ENCODE peak calls at places on chromosomes 2 and 18, in five cellular contexts. S is prostate gland, X is stomach, R is transverse colon, I is testis. U is an unnamed sample.

GRCh38 chr18:36608107-36608506 is 220.7 kb downstream of the TPGS2 start:
- DNase-seq in S (no peak), X (no peak), R (no peak), I (no peak), U (no peak)

GRCh38 chr2:114001936-114002335 is 112.0 kb downstream of the ACTR3 start:
- DNase-seq in S (no peak), X (no peak), R (no peak), I (no peak), U (no peak)

GRCh38 chr2:197125000-197125399 is 185.6 kb downstream of the ANKRD44 start:
- DNase-seq in S (no peak), X (no peak), R (no peak), I (no peak), U (no peak)

GRCh38 chr2:22189893-22190292 is 1066.1 kb downstream of the TDRD15 start:
- DNase-seq in S (no peak), X (no peak), R (no peak), I (no peak), U (no peak)

GRCh38 chr2:206245178-206245778 is 29.2 kb upstream of the ZDBF2 start:
- DNase-seq in S (no peak), X (no peak), R (no peak), I (no peak), U (no peak)

GRCh38 chr18:11518788-11519685 is 90.4 kb upstream of the SLC35G4 start:
- DNase-seq in S (peak; percentile 18), X (no peak), R (peak; percentile 11), I (peak; percentile 74), U (peak; percentile 73)

GRCh38 chr2:172113617-172114016 is 10.9 kb upstream of the DLX2 start:
- DNase-seq in S (no peak), X (no peak), R (no peak), I (no peak), U (peak; percentile 43)

GRCh38 chr2:132815522-132815921 is 145.5 kb upstream of the LYPD1 start:
- DNase-seq in S (no peak), X (no peak), R (no peak), I (no peak), U (no peak)

GRCh38 chr2:209771474-209772292 is at the start of gene UNC80:
- DNase-seq in S (peak; percentile 66), X (peak; percentile 62), R (peak; percentile 10), I (peak; percentile 89), U (peak; percentile 34)

GRCh38 chr2:179837408-179837807 is 24.0 kb downstream of the ZNF385B start:
- DNase-seq in S (no peak), X (no peak), R (no peak), I (no peak), U (no peak)

GRCh38 chr2:102826904-102827303 is 65.1 kb downstream of the TMEM182 start:
- DNase-seq in S (peak; percentile 28), X (peak; percentile 31), R (no peak), I (peak; percentile 20), U (no peak)

GRCh38 chr2:202610367-202610766 is 24.4 kb upstream of the FAM117B start:
- DNase-seq in S (no peak), X (no peak), R (no peak), I (no peak), U (no peak)

GRCh38 chr2:120373424-120373823 is 27.5 kb downstream of the INHBB start:
- DNase-seq in S (no peak), X (no peak), R (no peak), I (no peak), U (no peak)

GRCh38 chr2:47904903-47905453 is 1.3 kb downstream of the FBXO11 start:
- DNase-seq in S (peak; percentile 23), X (peak; percentile 26), R (peak; percentile 44), I (peak; percentile 58), U (peak; percentile 73)

GRCh38 chr2:16653083-16653375 is 12.6 kb downstream of the CYRIA start:
- DNase-seq in S (no peak), X (no peak), R (no peak), I (peak; percentile 43), U (no peak)

GRCh38 chr2:176421291-176422050 is 152.2 kb downstream of the MTX2 start:
- DNase-seq in S (no peak), X (no peak), R (no peak), I (no peak), U (no peak)

GRCh38 chr2:149972039-149972438 is 384.5 kb upstream of the MMADHC start:
- DNase-seq in S (no peak), X (no peak), R (no peak), I (no peak), U (no peak)

GRCh38 chr2:108935231-108935863 is 53.7 kb downstream of the EDAR start:
- DNase-seq in S (no peak), X (no peak), R (no peak), I (peak; percentile 27), U (no peak)

GRCh38 chr2:102241616-102242260 is 54.9 kb downstream of the IL1RL2 start:
- DNase-seq in S (no peak), X (no peak), R (no peak), I (no peak), U (no peak)

GRCh38 chr18:28834889-28835288 is 658.0 kb upstream of the CDH2 start:
- DNase-seq in S (no peak), X (no peak), R (no peak), I (no peak), U (no peak)

GRCh38 chr2:231680992-231681852 is 27.1 kb upstream of the PTMA start:
- DNase-seq in S (peak; percentile 70), X (peak; percentile 84), R (peak; percentile 82), I (peak; percentile 77), U (no peak)

GRCh38 chr2:37781028-37781427 is 109.6 kb upstream of the CDC42EP3 start:
- DNase-seq in S (no peak), X (no peak), R (no peak), I (no peak), U (no peak)

GRCh38 chr2:20634430-20635095 is 16.3 kb downstream of the HS1BP3 start:
- DNase-seq in S (no peak), X (no peak), R (no peak), I (no peak), U (peak; percentile 8)

GRCh38 chr2:235637906-235638305 is 144.1 kb downstream of the AGAP1 start:
- DNase-seq in S (no peak), X (no peak), R (peak; percentile 17), I (no peak), U (peak; percentile 59)

GRCh38 chr2:41803361-41803760 is 244.5 kb upstream of the PKDCC start:
- DNase-seq in S (no peak), X (no peak), R (no peak), I (no peak), U (no peak)

GRCh38 chr2:173347305-173348168 is 7.1 kb upstream of the CDCA7 start:
- DNase-seq in S (no peak), X (no peak), R (no peak), I (no peak), U (no peak)

GRCh38 chr2:240287011-240287410 is 146.6 kb upstream of the OTOS start:
- DNase-seq in S (no peak), X (no peak), R (no peak), I (no peak), U (no peak)

GRCh38 chr2:9769171-9770005 is 73.9 kb upstream of the TAF1B start:
- DNase-seq in S (no peak), X (no peak), R (no peak), I (no peak), U (no peak)

GRCh38 chr18:59385191-59385590 is 26.1 kb upstream of the LMAN1 start:
- DNase-seq in S (no peak), X (no peak), R (no peak), I (no peak), U (peak; percentile 19)

GRCh38 chr2:222294996-222295367 is 3.8 kb downstream of the PAX3 start:
- DNase-seq in S (no peak), X (no peak), R (no peak), I (no peak), U (no peak)

DNA sequence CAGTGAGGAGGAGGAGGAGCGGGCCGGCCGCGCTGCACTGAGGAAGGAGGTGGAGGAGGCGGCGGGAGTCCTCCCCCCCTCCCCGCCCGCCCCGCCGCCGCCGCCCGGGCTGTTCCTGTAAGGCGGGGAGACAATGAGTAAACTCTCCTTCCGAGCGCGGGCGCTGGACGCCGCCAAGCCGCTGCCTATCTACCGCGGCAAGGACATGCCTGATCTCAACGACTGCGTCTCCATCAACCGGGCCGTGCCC is 259 bp downstream of the EPC2 start:
- DNase-seq in S (no peak), X (no peak), R (no peak), I (no peak), U (no peak)
- TF ChIP-seq POLR2A in S (no peak), X (no peak), R (no peak), I (no peak), U (no peak)

GRCh38 chr2:216116418-216116817 is 7.3 kb downstream of the XRCC5 start:
- DNase-seq in S (no peak), X (no peak), R (no peak), I (no peak), U (no peak)
- TF ChIP-seq POLR2A in S (no peak), X (no peak), R (no peak), I (no peak), U (no peak)

GRCh38 chr2:65130440-65131175 is 702 bp upstream of the RAB1A start:
- DNase-seq in S (peak; percentile 9), X (no peak), R (no peak), I (no peak), U (no peak)
- TF ChIP-seq POLR2A in S (no peak), X (no peak), R (no peak), I (no peak), U (no peak)

DNA sequence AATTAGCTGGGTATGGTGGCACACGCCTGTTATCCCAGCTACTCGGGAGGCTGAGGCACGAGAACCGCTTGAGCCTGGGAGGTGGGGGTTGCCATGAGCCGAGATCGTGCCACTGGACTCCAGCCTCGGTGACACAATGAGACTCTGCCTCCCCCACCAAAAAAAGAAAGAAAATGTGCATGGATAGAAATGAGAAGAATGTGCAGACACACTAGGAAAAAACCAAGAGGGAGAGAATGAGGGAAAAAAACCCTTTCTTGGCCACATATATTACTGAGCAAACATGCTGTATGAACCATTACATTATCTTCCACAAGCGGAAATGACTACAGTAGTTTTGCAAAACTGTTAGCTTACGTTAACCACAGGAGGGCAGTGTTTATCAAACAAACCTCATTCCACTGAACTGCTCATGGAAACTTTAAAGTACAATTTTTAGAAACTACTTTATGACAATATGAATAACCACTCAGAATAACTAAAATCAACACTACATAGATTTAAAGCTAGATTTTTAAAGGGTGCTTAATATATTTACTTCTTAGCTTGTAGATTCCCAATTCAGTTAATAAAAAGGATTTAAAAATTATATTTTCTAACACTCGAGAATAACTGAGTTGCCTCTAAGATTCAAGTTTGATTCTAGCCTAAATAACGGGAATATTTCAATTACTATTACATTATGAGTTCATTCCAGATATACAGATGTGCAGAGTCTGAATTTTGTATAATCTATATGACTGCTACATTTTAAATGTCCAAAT is 26.4 kb downstream of the ASXL2 start:
- DNase-seq in S (no peak), X (no peak), R (no peak), I (no peak), U (peak; percentile 77)
- TF ChIP-seq POLR2A in S (no peak), X (no peak), R (no peak), I (no peak), U (no peak)

U was measured in erythroblast.